ENCODE peak calls at places on chromosome 15, in eight cellular contexts. One of them, this sample, is unnamed.

GRCh38 chr15:60918234-60918964 is 310.7 kb downstream of the RORA start:
- DNase-seq in CD4-positive, alpha-beta T cell: no peak
- DNase-seq in sigmoid colon: no peak
- DNase-seq in mucosa of descending colon: no peak
- DNase-seq in psoas muscle: no peak
- DNase-seq in cardiac fibroblast: no peak
- DNase-seq in cardiac muscle cell: no peak
- DNase-seq in progenitor cell of endocrine pancreas: peak
- DNase-seq in this sample: no peak

GRCh38 chr15:70451861-70452653 is 311.3 kb downstream of the UACA start:
- DNase-seq in psoas muscle: no peak
- DNase-seq in sigmoid colon: no peak
- DNase-seq in mucosa of descending colon: peak
- DNase-seq in cardiac muscle cell: no peak
- DNase-seq in cardiac fibroblast: no peak
- DNase-seq in CD4-positive, alpha-beta T cell: peak
- DNase-seq in progenitor cell of endocrine pancreas: peak
- DNase-seq in this sample: peak

GRCh38 chr15:73175382-73175781 is 123.1 kb downstream of the NEO1 start:
- DNase-seq in sigmoid colon: no peak
- DNase-seq in mucosa of descending colon: no peak
- DNase-seq in cardiac fibroblast: no peak
- DNase-seq in progenitor cell of endocrine pancreas: no peak
- DNase-seq in cardiac muscle cell: no peak
- DNase-seq in CD4-positive, alpha-beta T cell: no peak
- DNase-seq in psoas muscle: no peak
- DNase-seq in this sample: no peak

GRCh38 chr15:50256188-50257041 is 9.1 kb downstream of the HDC start:
- DNase-seq in psoas muscle: no peak
- DNase-seq in cardiac muscle cell: peak
- DNase-seq in sigmoid colon: no peak
- DNase-seq in cardiac fibroblast: peak
- DNase-seq in mucosa of descending colon: no peak
- DNase-seq in progenitor cell of endocrine pancreas: no peak
- DNase-seq in CD4-positive, alpha-beta T cell: no peak
- DNase-seq in this sample: no peak

GRCh38 chr15:95170587-95171380 is 939.4 kb downstream of the MCTP2 start:
- DNase-seq in CD4-positive, alpha-beta T cell: no peak
- DNase-seq in cardiac muscle cell: peak
- DNase-seq in cardiac fibroblast: no peak
- DNase-seq in psoas muscle: no peak
- DNase-seq in progenitor cell of endocrine pancreas: no peak
- DNase-seq in mucosa of descending colon: no peak
- DNase-seq in sigmoid colon: no peak
- DNase-seq in this sample: no peak

GRCh38 chr15:47388299-47388698 is 329.0 kb upstream of the SEMA6D start:
- DNase-seq in psoas muscle: no peak
- DNase-seq in mucosa of descending colon: no peak
- DNase-seq in progenitor cell of endocrine pancreas: no peak
- DNase-seq in CD4-positive, alpha-beta T cell: no peak
- DNase-seq in cardiac muscle cell: no peak
- DNase-seq in sigmoid colon: no peak
- DNase-seq in cardiac fibroblast: no peak
- DNase-seq in this sample: no peak

GRCh38 chr15:84784262-84784661 is 32.9 kb upstream of the ALPK3 start:
- DNase-seq in progenitor cell of endocrine pancreas: no peak
- DNase-seq in psoas muscle: no peak
- DNase-seq in CD4-positive, alpha-beta T cell: no peak
- DNase-seq in cardiac fibroblast: no peak
- DNase-seq in mucosa of descending colon: no peak
- DNase-seq in sigmoid colon: no peak
- DNase-seq in cardiac muscle cell: no peak
- DNase-seq in this sample: no peak

GRCh38 chr15:25501828-25502446 is 63.1 kb upstream of the UBE3A start:
- DNase-seq in CD4-positive, alpha-beta T cell: no peak
- DNase-seq in mucosa of descending colon: no peak
- DNase-seq in psoas muscle: no peak
- DNase-seq in cardiac fibroblast: peak
- DNase-seq in sigmoid colon: no peak
- DNase-seq in progenitor cell of endocrine pancreas: no peak
- DNase-seq in cardiac muscle cell: peak
- DNase-seq in this sample: no peak

GRCh38 chr15:55873024-55873745 is 120.2 kb downstream of the NEDD4 start:
- DNase-seq in progenitor cell of endocrine pancreas: no peak
- DNase-seq in cardiac muscle cell: peak
- DNase-seq in sigmoid colon: no peak
- DNase-seq in psoas muscle: no peak
- DNase-seq in cardiac fibroblast: peak
- DNase-seq in CD4-positive, alpha-beta T cell: no peak
- DNase-seq in mucosa of descending colon: no peak
- DNase-seq in this sample: no peak

GRCh38 chr15:84981711-84982300 is at the start of gene PDE8A:
- DNase-seq in cardiac fibroblast: no peak
- DNase-seq in sigmoid colon: peak
- DNase-seq in cardiac muscle cell: peak
- DNase-seq in progenitor cell of endocrine pancreas: peak
- DNase-seq in CD4-positive, alpha-beta T cell: peak
- DNase-seq in mucosa of descending colon: no peak
- DNase-seq in psoas muscle: peak
- DNase-seq in this sample: no peak

GRCh38 chr15:73225358-73226015 is 143.3 kb downstream of the HCN4 start:
- DNase-seq in psoas muscle: no peak
- DNase-seq in cardiac muscle cell: no peak
- DNase-seq in CD4-positive, alpha-beta T cell: no peak
- DNase-seq in cardiac fibroblast: no peak
- DNase-seq in sigmoid colon: no peak
- DNase-seq in progenitor cell of endocrine pancreas: no peak
- DNase-seq in mucosa of descending colon: peak
- DNase-seq in this sample: peak

GRCh38 chr15:48796521-48796920 is 14.3 kb downstream of the CEP152 start:
- DNase-seq in sigmoid colon: no peak
- DNase-seq in cardiac muscle cell: no peak
- DNase-seq in progenitor cell of endocrine pancreas: no peak
- DNase-seq in CD4-positive, alpha-beta T cell: no peak
- DNase-seq in cardiac fibroblast: no peak
- DNase-seq in psoas muscle: no peak
- DNase-seq in mucosa of descending colon: no peak
- DNase-seq in this sample: no peak

GRCh38 chr15:31399544-31400171 is 73.0 kb downstream of the KLF13 start:
- DNase-seq in sigmoid colon: peak
- DNase-seq in cardiac muscle cell: peak
- DNase-seq in cardiac fibroblast: peak
- DNase-seq in mucosa of descending colon: peak
- DNase-seq in psoas muscle: no peak
- DNase-seq in progenitor cell of endocrine pancreas: no peak
- DNase-seq in CD4-positive, alpha-beta T cell: no peak
- DNase-seq in this sample: peak

GRCh38 chr15:101795455-101795854 is 7.9 kb upstream of the OR4F6 start:
- DNase-seq in psoas muscle: no peak
- DNase-seq in CD4-positive, alpha-beta T cell: no peak
- DNase-seq in sigmoid colon: no peak
- DNase-seq in mucosa of descending colon: no peak
- DNase-seq in cardiac muscle cell: peak
- DNase-seq in cardiac fibroblast: peak
- DNase-seq in progenitor cell of endocrine pancreas: no peak
- DNase-seq in this sample: no peak

GRCh38 chr15:45023659-45024320 is 795 bp downstream of the SORD start:
- DNase-seq in cardiac fibroblast: peak
- DNase-seq in sigmoid colon: no peak
- DNase-seq in psoas muscle: no peak
- DNase-seq in progenitor cell of endocrine pancreas: no peak
- DNase-seq in cardiac muscle cell: peak
- DNase-seq in CD4-positive, alpha-beta T cell: no peak
- DNase-seq in mucosa of descending colon: no peak
- DNase-seq in this sample: no peak

GRCh38 chr15:44033894-44034293 is 161.2 kb downstream of the FRMD5 start:
- DNase-seq in sigmoid colon: no peak
- DNase-seq in cardiac fibroblast: peak
- DNase-seq in psoas muscle: no peak
- DNase-seq in progenitor cell of endocrine pancreas: no peak
- DNase-seq in CD4-positive, alpha-beta T cell: no peak
- DNase-seq in mucosa of descending colon: no peak
- DNase-seq in cardiac muscle cell: peak
- DNase-seq in this sample: no peak

GRCh38 chr15:90439946-90440345 is 51.9 kb downstream of the IQGAP1 start:
- DNase-seq in cardiac fibroblast: no peak
- DNase-seq in CD4-positive, alpha-beta T cell: no peak
- DNase-seq in cardiac muscle cell: no peak
- DNase-seq in sigmoid colon: no peak
- DNase-seq in mucosa of descending colon: no peak
- DNase-seq in psoas muscle: no peak
- DNase-seq in progenitor cell of endocrine pancreas: no peak
- DNase-seq in this sample: no peak

GRCh38 chr15:56598991-56599390 is 134.1 kb upstream of the MNS1 start:
- DNase-seq in progenitor cell of endocrine pancreas: no peak
- DNase-seq in psoas muscle: no peak
- DNase-seq in sigmoid colon: no peak
- DNase-seq in CD4-positive, alpha-beta T cell: no peak
- DNase-seq in cardiac fibroblast: peak
- DNase-seq in cardiac muscle cell: peak
- DNase-seq in mucosa of descending colon: no peak
- DNase-seq in this sample: no peak

GRCh38 chr15:30924353-30924752 is 20.6 kb downstream of the FAN1 start:
- DNase-seq in progenitor cell of endocrine pancreas: no peak
- DNase-seq in cardiac muscle cell: peak
- DNase-seq in CD4-positive, alpha-beta T cell: no peak
- DNase-seq in psoas muscle: no peak
- DNase-seq in cardiac fibroblast: peak
- DNase-seq in mucosa of descending colon: no peak
- DNase-seq in sigmoid colon: no peak
- DNase-seq in this sample: no peak

GRCh38 chr15:43872416-43873020 is 45.7 kb downstream of the WDR76 start:
- DNase-seq in sigmoid colon: no peak
- DNase-seq in cardiac muscle cell: peak
- DNase-seq in CD4-positive, alpha-beta T cell: no peak
- DNase-seq in mucosa of descending colon: no peak
- DNase-seq in cardiac fibroblast: peak
- DNase-seq in psoas muscle: no peak
- DNase-seq in progenitor cell of endocrine pancreas: peak
- DNase-seq in this sample: peak

GRCh38 chr15:69206079-69206478 is 45.6 kb downstream of the GLCE start:
- DNase-seq in mucosa of descending colon: no peak
- DNase-seq in cardiac fibroblast: no peak
- DNase-seq in CD4-positive, alpha-beta T cell: no peak
- DNase-seq in progenitor cell of endocrine pancreas: no peak
- DNase-seq in cardiac muscle cell: no peak
- DNase-seq in sigmoid colon: no peak
- DNase-seq in psoas muscle: no peak
- DNase-seq in this sample: no peak

GRCh38 chr15:91227062-91227461 is 127.0 kb downstream of the SV2B start:
- DNase-seq in CD4-positive, alpha-beta T cell: no peak
- DNase-seq in progenitor cell of endocrine pancreas: no peak
- DNase-seq in cardiac muscle cell: no peak
- DNase-seq in cardiac fibroblast: no peak
- DNase-seq in mucosa of descending colon: no peak
- DNase-seq in sigmoid colon: no peak
- DNase-seq in psoas muscle: no peak
- DNase-seq in this sample: no peak

GRCh38 chr15:75620776-75621536 is 4.6 kb downstream of the SNUPN start:
- DNase-seq in sigmoid colon: peak
- DNase-seq in CD4-positive, alpha-beta T cell: no peak
- DNase-seq in progenitor cell of endocrine pancreas: no peak
- DNase-seq in mucosa of descending colon: peak
- DNase-seq in cardiac muscle cell: peak
- DNase-seq in psoas muscle: peak
- DNase-seq in cardiac fibroblast: peak
- DNase-seq in this sample: peak
- TF ChIP-seq CTCF in sigmoid colon: no peak
- TF ChIP-seq CTCF in CD4-positive, alpha-beta T cell: no peak
- TF ChIP-seq CTCF in progenitor cell of endocrine pancreas: no peak
- TF ChIP-seq CTCF in mucosa of descending colon: no peak
- TF ChIP-seq CTCF in cardiac muscle cell: peak
- TF ChIP-seq CTCF in psoas muscle: no peak
- TF ChIP-seq CTCF in cardiac fibroblast: peak
- TF ChIP-seq CTCF in this sample: no peak

DNA sequence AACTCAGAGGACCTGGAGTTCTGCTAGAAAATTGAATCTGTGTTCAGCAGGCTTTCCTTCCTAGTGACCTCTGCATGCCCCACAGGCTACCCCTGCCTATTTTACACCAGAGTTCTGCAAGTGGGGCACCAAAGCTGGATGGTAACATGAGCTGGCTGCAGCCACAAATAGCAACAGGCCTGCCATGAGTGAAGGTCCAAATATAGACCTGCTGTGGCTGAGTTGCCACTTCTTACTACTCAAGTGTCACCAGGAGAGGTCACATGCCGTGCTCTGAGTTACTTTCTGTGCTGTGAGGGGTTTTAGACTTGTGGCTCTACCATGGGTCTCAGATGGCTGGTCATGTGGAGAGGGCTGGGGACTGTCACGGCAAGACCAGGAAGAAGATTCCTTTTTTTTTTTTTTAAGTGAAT is at the start of gene FSD2:
- DNase-seq in mucosa of descending colon: no peak
- DNase-seq in cardiac fibroblast: no peak
- DNase-seq in CD4-positive, alpha-beta T cell: no peak
- DNase-seq in sigmoid colon: no peak
- DNase-seq in cardiac muscle cell: no peak
- DNase-seq in psoas muscle: peak
- DNase-seq in progenitor cell of endocrine pancreas: no peak
- DNase-seq in this sample: no peak
- TF ChIP-seq CTCF in mucosa of descending colon: no peak
- TF ChIP-seq CTCF in cardiac fibroblast: no peak
- TF ChIP-seq CTCF in CD4-positive, alpha-beta T cell: no peak
- TF ChIP-seq CTCF in sigmoid colon: no peak
- TF ChIP-seq CTCF in cardiac muscle cell: no peak
- TF ChIP-seq CTCF in psoas muscle: no peak
- TF ChIP-seq CTCF in progenitor cell of endocrine pancreas: no peak
- TF ChIP-seq CTCF in this sample: no peak

GRCh38 chr15:64213646-64214045 is 50.8 kb upstream of the PPIB start:
- DNase-seq in cardiac muscle cell: no peak
- DNase-seq in cardiac fibroblast: peak
- DNase-seq in sigmoid colon: no peak
- DNase-seq in mucosa of descending colon: no peak
- DNase-seq in progenitor cell of endocrine pancreas: no peak
- DNase-seq in CD4-positive, alpha-beta T cell: no peak
- DNase-seq in psoas muscle: no peak
- DNase-seq in this sample: no peak

GRCh38 chr15:64211696-64212095 is 48.9 kb upstream of the PPIB start:
- DNase-seq in psoas muscle: no peak
- DNase-seq in CD4-positive, alpha-beta T cell: no peak
- DNase-seq in progenitor cell of endocrine pancreas: no peak
- DNase-seq in sigmoid colon: no peak
- DNase-seq in mucosa of descending colon: no peak
- DNase-seq in cardiac fibroblast: no peak
- DNase-seq in cardiac muscle cell: no peak
- DNase-seq in this sample: no peak

GRCh38 chr15:64205202-64205601 is 42.4 kb upstream of the PPIB start:
- DNase-seq in mucosa of descending colon: no peak
- DNase-seq in progenitor cell of endocrine pancreas: no peak
- DNase-seq in cardiac fibroblast: no peak
- DNase-seq in sigmoid colon: no peak
- DNase-seq in psoas muscle: no peak
- DNase-seq in cardiac muscle cell: no peak
- DNase-seq in CD4-positive, alpha-beta T cell: no peak
- DNase-seq in this sample: no peak

GRCh38 chr15:64209680-64210334 is 47.0 kb upstream of the PPIB start:
- DNase-seq in psoas muscle: no peak
- DNase-seq in progenitor cell of endocrine pancreas: no peak
- DNase-seq in CD4-positive, alpha-beta T cell: no peak
- DNase-seq in cardiac muscle cell: peak
- DNase-seq in sigmoid colon: no peak
- DNase-seq in mucosa of descending colon: no peak
- DNase-seq in cardiac fibroblast: peak
- DNase-seq in this sample: no peak
- TF ChIP-seq CTCF in psoas muscle: peak
- TF ChIP-seq CTCF in progenitor cell of endocrine pancreas: peak
- TF ChIP-seq CTCF in CD4-positive, alpha-beta T cell: peak
- TF ChIP-seq CTCF in cardiac muscle cell: peak
- TF ChIP-seq CTCF in sigmoid colon: peak
- TF ChIP-seq CTCF in mucosa of descending colon: no peak
- TF ChIP-seq CTCF in cardiac fibroblast: peak
- TF ChIP-seq CTCF in this sample: no peak

GRCh38 chr15:38864122-38864521 is 299.5 kb upstream of the RASGRP1 start:
- DNase-seq in CD4-positive, alpha-beta T cell: peak
- DNase-seq in psoas muscle: no peak
- DNase-seq in progenitor cell of endocrine pancreas: no peak
- DNase-seq in mucosa of descending colon: no peak
- DNase-seq in sigmoid colon: no peak
- DNase-seq in cardiac muscle cell: peak
- DNase-seq in cardiac fibroblast: no peak
- DNase-seq in this sample: no peak
- TF ChIP-seq CTCF in CD4-positive, alpha-beta T cell: no peak
- TF ChIP-seq CTCF in psoas muscle: no peak
- TF ChIP-seq CTCF in progenitor cell of endocrine pancreas: peak
- TF ChIP-seq CTCF in mucosa of descending colon: no peak
- TF ChIP-seq CTCF in sigmoid colon: no peak
- TF ChIP-seq CTCF in cardiac muscle cell: no peak
- TF ChIP-seq CTCF in cardiac fibroblast: peak
- TF ChIP-seq CTCF in this sample: no peak